ENCODE peak calls at places on chromosomes 2 and 18, in seven cellular contexts. T is H9, Q is fibroblast of pulmonary artery, L is hepatocyte, A is lower leg skin, G is RWPE1, Y is neural crest cell. H is an unnamed sample.

GRCh38 chr2:32952759-32953476 is 6.2 kb downstream of the LTBP1 start:
- DNase-seq in T (no peak), Q (no peak), L (no peak), A (no peak), G (no peak), Y (no peak), H (no peak)

GRCh38 chr2:239321596-239322413 is 79.0 kb downstream of the HDAC4 start:
- DNase-seq in T (peak; percentile 8), Q (no peak), L (no peak), A (no peak), G (no peak), Y (no peak), H (no peak)

GRCh38 chr2:120267348-120267747 is 14.7 kb downstream of the RALB start:
- DNase-seq in T (no peak), Q (no peak), L (no peak), A (no peak), G (no peak), Y (no peak), H (no peak)

GRCh38 chr2:173990970-173991819 is 26.0 kb upstream of the SP3 start:
- DNase-seq in T (no peak), Q (peak; percentile 84), L (peak; percentile 67), A (peak; percentile 77), G (no peak), Y (no peak), H (peak; percentile 63)

GRCh38 chr2:39216495-39217191 is 27.1 kb downstream of the CDKL4 start:
- DNase-seq in T (no peak), Q (no peak), L (peak; percentile 23), A (no peak), G (no peak), Y (no peak), H (no peak)

GRCh38 chr18:49161627-49162026 is 210.9 kb upstream of the SMAD7 start:
- DNase-seq in T (no peak), Q (peak; percentile 54), L (peak; percentile 4), A (no peak), G (no peak), Y (no peak), H (no peak)

GRCh38 chr2:84717302-84717701 is 163.6 kb downstream of the TRABD2A start:
- DNase-seq in T (no peak), Q (no peak), L (no peak), A (no peak), G (no peak), Y (no peak), H (no peak)

GRCh38 chr2:180938419-180938818 is 42.0 kb upstream of the UBE2E3 start:
- DNase-seq in T (no peak), Q (peak; percentile 81), L (no peak), A (no peak), G (no peak), Y (no peak), H (no peak)

GRCh38 chr18:62950246-62950645 is 234.9 kb downstream of the PHLPP1 start:
- DNase-seq in T (no peak), Q (no peak), L (no peak), A (no peak), G (no peak), Y (no peak), H (no peak)

GRCh38 chr2:37920570-37920969 is 4.5 kb upstream of the RMDN2 start:
- DNase-seq in T (no peak), Q (peak; percentile 82), L (no peak), A (no peak), G (no peak), Y (no peak), H (no peak)

GRCh38 chr2:217585362-217585761 is 417.4 kb downstream of the TNS1 start:
- DNase-seq in T (no peak), Q (no peak), L (no peak), A (no peak), G (no peak), Y (no peak), H (no peak)

GRCh38 chr18:11500153-11501122 is 109.0 kb upstream of the SLC35G4 start:
- DNase-seq in T (no peak), Q (peak; percentile 91), L (peak; percentile 79), A (no peak), G (peak; percentile 92), Y (peak; percentile 12), H (peak; percentile 84)

GRCh38 chr2:190984595-190984994 is 29.4 kb downstream of the STAT1 start:
- DNase-seq in T (no peak), Q (peak; percentile 90), L (no peak), A (no peak), G (peak; percentile 71), Y (no peak), H (no peak)

GRCh38 chr2:218375212-218375611 is 6.9 kb upstream of the SLC11A1 start:
- DNase-seq in T (no peak), Q (peak; percentile 90), L (peak; percentile 49), A (no peak), G (no peak), Y (no peak), H (no peak)

GRCh38 chr18:46623541-46623940 is 33.5 kb downstream of the LOXHD1 start:
- DNase-seq in T (no peak), Q (peak; percentile 4), L (no peak), A (peak; percentile 10), G (no peak), Y (no peak), H (no peak)

GRCh38 chr2:239441261-239441701 is 40.5 kb upstream of the HDAC4 start:
- DNase-seq in T (no peak), Q (no peak), L (no peak), A (no peak), G (no peak), Y (no peak), H (no peak)

GRCh38 chr2:176079285-176079830 is 4.4 kb downstream of the EVX2 start:
- DNase-seq in T (peak; percentile 63), Q (no peak), L (no peak), A (no peak), G (no peak), Y (no peak), H (no peak)

GRCh38 chr2:69250981-69251380 is 136.0 kb downstream of the GFPT1 start:
- DNase-seq in T (no peak), Q (no peak), L (no peak), A (no peak), G (no peak), Y (no peak), H (no peak)

GRCh38 chr18:9405977-9406376 is 69.3 kb upstream of the RALBP1 start:
- DNase-seq in T (no peak), Q (no peak), L (no peak), A (no peak), G (no peak), Y (no peak), H (no peak)

GRCh38 chr18:37346048-37346447 is 219.6 kb downstream of the CELF4 start:
- DNase-seq in T (peak; percentile 53), Q (no peak), L (no peak), A (no peak), G (no peak), Y (no peak), H (no peak)

GRCh38 chr18:37341473-37342086 is 224.0 kb downstream of the CELF4 start:
- DNase-seq in T (no peak), Q (no peak), L (no peak), A (no peak), G (no peak), Y (no peak), H (no peak)

GRCh38 chr18:37339701-37340215 is 225.8 kb downstream of the CELF4 start:
- DNase-seq in T (no peak), Q (no peak), L (no peak), A (no peak), G (no peak), Y (no peak), H (no peak)

GRCh38 chr18:37341016-37341415 is 224.6 kb downstream of the CELF4 start:
- DNase-seq in T (no peak), Q (no peak), L (no peak), A (no peak), G (no peak), Y (no peak), H (no peak)

DNA sequence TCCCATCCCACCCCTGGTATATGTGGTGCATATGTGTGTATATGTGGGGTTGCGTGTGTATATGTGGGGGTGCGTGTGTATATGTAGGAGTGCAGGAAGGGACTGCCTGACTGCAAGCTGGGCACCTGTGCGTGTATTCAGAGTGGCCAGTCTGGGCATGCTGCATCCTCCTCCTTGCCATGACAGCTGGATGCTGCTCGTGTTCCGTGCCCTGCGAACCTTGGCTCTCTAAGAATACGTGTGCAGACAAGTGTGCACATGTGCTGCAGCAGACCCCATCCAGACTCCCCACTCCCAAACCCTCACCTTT is 222.1 kb downstream of the CELF4 start:
- DNase-seq in T (no peak), Q (no peak), L (no peak), A (no peak), G (no peak), Y (no peak), H (no peak)
- TF ChIP-seq CTCF in T (no peak), Q (no peak), L (no peak), A (no peak), G (peak; percentile 19), Y (no peak), H (no peak)

DNA sequence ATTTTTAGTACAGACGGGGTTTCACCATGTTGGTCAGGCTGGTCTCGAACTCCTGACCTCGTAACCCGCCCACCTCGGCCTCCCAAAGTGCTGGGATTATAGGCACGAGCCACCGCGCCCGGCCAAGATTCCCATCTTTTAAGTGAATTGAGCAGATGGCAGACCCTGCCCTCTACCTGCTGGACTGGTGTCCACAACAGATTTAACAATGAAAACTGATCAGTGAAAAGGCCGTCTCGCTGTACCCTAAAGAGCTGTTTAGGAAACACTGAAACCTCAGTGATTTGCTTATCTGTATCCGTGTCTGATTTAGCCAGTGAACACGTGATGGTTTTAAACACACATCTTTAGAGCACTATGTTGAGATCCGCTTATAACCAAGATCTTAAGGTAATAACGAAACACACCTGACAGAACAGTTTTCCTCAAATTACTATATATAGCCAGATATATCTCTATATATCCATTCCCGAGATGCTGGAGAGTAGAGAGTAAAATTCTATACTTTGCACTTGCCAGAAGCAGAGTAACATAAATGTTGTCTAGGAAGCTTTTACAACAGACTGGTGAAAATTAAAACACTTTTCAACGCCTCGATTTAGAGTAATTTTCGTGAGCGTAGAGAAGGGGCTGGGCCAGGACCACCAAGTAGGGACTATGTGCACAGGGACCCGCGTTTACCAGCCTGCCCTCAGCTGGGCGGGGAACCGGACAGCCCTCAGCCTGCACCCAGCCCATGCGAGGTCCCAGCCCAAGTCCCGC is 593 bp downstream of the FAM161A start:
- DNase-seq in T (peak; percentile 83), Q (peak; percentile 48), L (peak; percentile 76), A (no peak), G (peak; percentile 67), Y (no peak), H (no peak)
- TF ChIP-seq CTCF in T (no peak), Q (no peak), L (peak; percentile 16), A (no peak), G (no peak), Y (no peak), H (no peak)

DNA sequence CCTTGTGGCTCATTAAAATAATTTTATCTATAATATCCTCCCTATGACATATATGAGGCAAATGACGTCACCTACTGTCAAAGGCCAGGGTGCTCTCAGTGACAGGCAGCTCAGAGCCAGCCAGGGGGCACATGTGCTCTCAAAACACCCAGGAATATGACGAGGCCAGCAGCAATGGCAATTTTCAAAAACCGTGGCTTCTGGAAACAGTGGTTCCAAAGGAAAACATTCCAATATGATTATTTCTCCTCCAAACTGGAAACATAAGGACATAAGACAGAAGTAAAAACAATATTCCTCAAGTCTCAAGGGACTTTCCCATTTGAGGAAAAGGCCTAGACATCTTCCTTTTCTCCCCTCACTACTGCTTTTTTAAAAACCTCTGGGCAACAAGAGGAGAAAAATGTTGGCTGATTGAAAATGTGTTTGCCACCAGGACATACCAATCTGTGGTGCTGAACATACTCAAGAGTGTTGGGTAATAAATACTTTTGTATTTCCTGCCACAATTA is 40.8 kb downstream of the RNF152 start:
- DNase-seq in T (no peak), Q (peak; percentile 57), L (no peak), A (no peak), G (no peak), Y (no peak), H (peak; percentile 24)
- TF ChIP-seq CTCF in T (no peak), Q (no peak), L (no peak), A (no peak), G (no peak), Y (no peak), H (peak; percentile 15)

GRCh38 chr2:8575810-8576423 is 105.9 kb upstream of the ID2 start:
- DNase-seq in T (peak; percentile 16), Q (no peak), L (no peak), A (no peak), G (no peak), Y (no peak), H (no peak)
- TF ChIP-seq CTCF in T (no peak), Q (no peak), L (no peak), A (no peak), G (no peak), Y (no peak), H (no peak)